ENCODE peak calls at places on chromosome 2, in seven cellular contexts. E, Z, C, R, P, B and J are unnamed samples.
A peak's percentile ranks its signal among the peaks of the same experiment; 100 is the strongest.

GRCh38 chr2:170885130-170885791 is 43.8 kb upstream of the GORASP2 start:
- DNase-seq in P (no peak), E (no peak), Z (no peak), B (no peak), C (no peak), R (no peak), J (no peak)

GRCh38 chr2:31070339-31070738 is 67.9 kb downstream of the GALNT14 start:
- DNase-seq in B (no peak), Z (peak; percentile 72), C (no peak), E (no peak), R (no peak), P (no peak), J (no peak)

GRCh38 chr2:210626849-210627248 is 70.5 kb downstream of the CPS1 start:
- DNase-seq in C (no peak), R (no peak), B (no peak), E (no peak), Z (peak; percentile 61), P (no peak), J (no peak)

GRCh38 chr2:118940486-118941120 is 1.4 kb upstream of the MARCO start:
- DNase-seq in R (no peak), P (no peak), Z (no peak), C (no peak), E (no peak), B (no peak), J (no peak)

GRCh38 chr2:43067254-43068052 is 159.0 kb downstream of the ZFP36L2 start:
- DNase-seq in P (no peak), C (no peak), E (no peak), Z (no peak), B (no peak), R (no peak), J (no peak)

GRCh38 chr2:230441188-230441897 is 25.3 kb downstream of the SP100 start:
- DNase-seq in C (peak; percentile 33), B (no peak), E (no peak), Z (no peak), P (peak; percentile 46), R (peak; percentile 15), J (no peak)

GRCh38 chr2:9400268-9401058 is 22.9 kb downstream of the ITGB1BP1 start:
- DNase-seq in Z (no peak), R (peak; percentile 20), B (no peak), C (no peak), E (no peak), P (no peak), J (no peak)

GRCh38 chr2:15991231-15991630 is 50.9 kb downstream of the MYCN start:
- DNase-seq in E (no peak), R (no peak), C (no peak), B (no peak), P (no peak), Z (no peak), J (no peak)

GRCh38 chr2:53970898-53971681 is at the start of gene PSME4:
- DNase-seq in R (peak; percentile 91), B (peak; percentile 91), C (peak; percentile 92), Z (peak; percentile 96), E (peak; percentile 94), P (peak; percentile 96), J (peak; percentile 87)

GRCh38 chr2:8058652-8059051 is 623.2 kb upstream of the ID2 start:
- DNase-seq in Z (no peak), R (peak; percentile 74), E (no peak), P (no peak), B (no peak), C (no peak), J (no peak)

GRCh38 chr2:80169811-80170594 is 134.5 kb downstream of the LRRTM1 start:
- DNase-seq in Z (no peak), C (no peak), E (no peak), P (no peak), B (no peak), R (no peak), J (no peak)

GRCh38 chr2:232772540-232772939 is 3.8 kb downstream of the KCNJ13 start:
- DNase-seq in C (no peak), E (no peak), P (no peak), B (no peak), Z (no peak), R (peak; percentile 87), J (peak; percentile 9)

GRCh38 chr2:50492452-50492851 is 539.5 kb downstream of the NRXN1 start:
- DNase-seq in P (peak; percentile 21), R (peak; percentile 67), Z (peak; percentile 14), C (peak; percentile 12), B (no peak), E (peak; percentile 34), J (peak; percentile 18)